ENCODE peak calls at places on chromosomes 16 and 17, in four cellular contexts. One of them, this sample, is unnamed. For H3K27me3, the result is how much of the 10 kb centered on the place peaks cover.

GRCh38 chr17:61551255-61551742 is 39.7 kb downstream of the NACA2 start:
- DNase-seq in HepG2: peak
- DNase-seq in GM12878: no peak
- DNase-seq in HL-60: no peak
- DNase-seq in this sample: peak

GRCh38 chr17:703081-703875 is 11.4 kb downstream of the VPS53 start:
- DNase-seq in HL-60: no peak
- DNase-seq in GM12878: no peak
- DNase-seq in HepG2: no peak
- DNase-seq in this sample: no peak

GRCh38 chr16:74771656-74772315 is 2.8 kb downstream of the FA2H start:
- DNase-seq in HL-60: no peak
- DNase-seq in HepG2: no peak
- DNase-seq in GM12878: peak
- DNase-seq in this sample: no peak

GRCh38 chr17:43377056-43377810 is 21.6 kb upstream of the ARL4D start:
- DNase-seq in GM12878: no peak
- DNase-seq in HL-60: no peak
- DNase-seq in HepG2: no peak
- DNase-seq in this sample: no peak

GRCh38 chr16:58105619-58106018 is 23.6 kb downstream of the CFAP20 start:
- DNase-seq in HepG2: no peak
- DNase-seq in GM12878: no peak
- DNase-seq in HL-60: no peak
- DNase-seq in this sample: no peak

GRCh38 chr16:51418258-51418657 is 267.2 kb upstream of the SALL1 start:
- DNase-seq in HL-60: no peak
- DNase-seq in GM12878: no peak
- DNase-seq in HepG2: no peak
- DNase-seq in this sample: no peak

GRCh38 chr16:70746040-70746707 is 54.8 kb downstream of the VAC14 start:
- DNase-seq in HepG2: peak
- DNase-seq in HL-60: peak
- DNase-seq in GM12878: no peak
- DNase-seq in this sample: peak

GRCh38 chr16:6218855-6219254 is 1113.8 kb upstream of the RBFOX1 start:
- DNase-seq in GM12878: no peak
- DNase-seq in HepG2: no peak
- DNase-seq in HL-60: no peak
- DNase-seq in this sample: no peak

GRCh38 chr16:85757341-85757822 is 6.5 kb upstream of the C16orf74 start:
- DNase-seq in HL-60: no peak
- DNase-seq in HepG2: no peak
- DNase-seq in GM12878: peak
- DNase-seq in this sample: no peak

GRCh38 chr17:15966879-15967248 is 21.9 kb downstream of the ADORA2B start:
- DNase-seq in HL-60: peak
- DNase-seq in GM12878: no peak
- DNase-seq in HepG2: peak
- DNase-seq in this sample: peak

GRCh38 chr16:86508947-86509758 is 1.2 kb upstream of the FOXF1 start:
- DNase-seq in HL-60: no peak
- DNase-seq in HepG2: no peak
- DNase-seq in GM12878: no peak
- DNase-seq in this sample: no peak

GRCh38 chr16:637081-638018 is 1.2 kb upstream of the METTL26 start:
- DNase-seq in HL-60: peak
- DNase-seq in HepG2: peak
- DNase-seq in GM12878: no peak
- DNase-seq in this sample: peak

GRCh38 chr16:50323335-50324011 is 45.3 kb downstream of the BRD7 start:
- DNase-seq in HepG2: peak
- DNase-seq in GM12878: no peak
- DNase-seq in HL-60: peak
- DNase-seq in this sample: peak

GRCh38 chr17:77164483-77165030 is 23.8 kb downstream of the SEC14L1 start:
- DNase-seq in HL-60: no peak
- DNase-seq in GM12878: no peak
- DNase-seq in HepG2: peak
- DNase-seq in this sample: no peak

GRCh38 chr17:79698086-79698690 is 32.6 kb upstream of the ENPP7 start:
- DNase-seq in GM12878: no peak
- DNase-seq in HepG2: no peak
- DNase-seq in HL-60: no peak
- DNase-seq in this sample: no peak

GRCh38 chr17:27244481-27245223 is 49.3 kb upstream of the WSB1 start:
- DNase-seq in HL-60: peak
- DNase-seq in HepG2: peak
- DNase-seq in GM12878: no peak
- DNase-seq in this sample: no peak

GRCh38 chr17:40727447-40728231 is 24.1 kb upstream of the KRT24 start:
- DNase-seq in HL-60: no peak
- DNase-seq in GM12878: peak
- DNase-seq in HepG2: no peak
- DNase-seq in this sample: no peak

GRCh38 chr16:913817-914440 is 56.9 kb downstream of the LMF1 start:
- DNase-seq in GM12878: no peak
- DNase-seq in HL-60: no peak
- DNase-seq in HepG2: no peak
- DNase-seq in this sample: no peak

GRCh38 chr16:67248401-67249177 is at the start of gene SLC9A5:
- DNase-seq in GM12878: no peak
- DNase-seq in HepG2: no peak
- DNase-seq in HL-60: no peak
- DNase-seq in this sample: peak

GRCh38 chr16:57012353-57012752 is 23.0 kb downstream of the NLRC5 start:
- DNase-seq in HL-60: no peak
- DNase-seq in GM12878: no peak
- DNase-seq in HepG2: no peak
- DNase-seq in this sample: no peak

GRCh38 chr16:83515395-83515794 is 292.4 kb upstream of the HSBP1 start:
- DNase-seq in HepG2: no peak
- DNase-seq in HL-60: no peak
- DNase-seq in GM12878: no peak
- DNase-seq in this sample: no peak

GRCh38 chr17:15184872-15185624 is 80.1 kb downstream of the PMP22 start:
- DNase-seq in HL-60: no peak
- DNase-seq in HepG2: no peak
- DNase-seq in GM12878: no peak
- DNase-seq in this sample: peak

GRCh38 chr17:75679706-75680201 is 12.6 kb downstream of the SAP30BP start:
- DNase-seq in HL-60: no peak
- DNase-seq in GM12878: no peak
- DNase-seq in HepG2: no peak
- DNase-seq in this sample: no peak

DNA sequence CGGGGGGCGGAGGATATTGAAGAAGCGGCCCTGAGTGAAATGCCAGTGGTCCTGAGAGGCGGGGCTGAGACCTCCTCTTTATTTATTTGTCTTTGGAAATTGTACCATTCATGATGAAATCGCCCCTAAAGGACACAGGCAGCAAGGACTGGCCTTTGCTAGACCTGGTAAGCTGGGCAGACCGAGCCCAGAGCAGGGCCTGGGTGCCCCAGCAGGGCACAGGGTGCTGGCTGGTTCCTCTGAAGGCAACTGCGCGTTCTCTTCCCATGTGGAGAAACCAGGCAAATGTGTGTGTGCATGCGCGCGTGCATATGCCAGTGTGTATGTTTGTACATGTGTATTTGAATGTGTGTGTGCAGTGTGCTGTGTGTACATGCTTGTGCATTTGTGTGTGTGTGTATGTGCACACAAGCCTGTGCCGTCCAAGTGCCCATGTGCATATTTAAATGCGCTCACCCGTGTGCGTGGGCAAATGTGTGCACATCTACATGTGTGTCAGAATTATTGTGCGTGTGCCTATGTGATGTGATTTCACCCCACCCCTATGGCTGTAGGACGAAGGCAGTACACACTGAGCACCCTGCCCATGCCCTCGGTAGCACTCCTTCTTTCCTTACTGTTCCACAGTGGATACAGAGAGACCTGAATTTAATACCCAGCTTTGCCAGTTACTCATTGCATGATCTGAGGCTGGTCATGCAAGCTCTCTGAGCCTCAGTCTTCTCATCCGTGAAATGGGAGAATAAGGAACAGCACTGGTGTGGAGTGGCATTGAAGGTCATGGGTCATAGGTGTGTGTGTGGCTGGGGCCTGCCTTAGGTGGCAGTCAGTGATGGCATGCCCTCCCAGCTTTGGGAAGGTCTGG is 105.2 kb downstream of the CMIP start:
- DNase-seq in GM12878: no peak
- DNase-seq in HL-60: no peak
- DNase-seq in HepG2: no peak
- DNase-seq in this sample: no peak
- TF ChIP-seq GABPA in GM12878: no peak
- TF ChIP-seq GABPA in HL-60: no peak
- TF ChIP-seq GABPA in HepG2: no peak
- TF ChIP-seq GABPA in this sample: no peak

GRCh38 chr17:71878998-71879397 is 241.8 kb upstream of the SOX9 start:
- DNase-seq in HL-60: no peak
- DNase-seq in HepG2: no peak
- DNase-seq in GM12878: no peak
- DNase-seq in this sample: no peak

GRCh38 chr17:71878271-71878670 is 242.5 kb upstream of the SOX9 start:
- DNase-seq in HepG2: no peak
- DNase-seq in HL-60: no peak
- DNase-seq in GM12878: no peak
- DNase-seq in this sample: no peak

GRCh38 chr17:71883845-71884244 is 237.0 kb upstream of the SOX9 start:
- DNase-seq in HepG2: no peak
- DNase-seq in GM12878: no peak
- DNase-seq in HL-60: no peak
- DNase-seq in this sample: no peak

GRCh38 chr17:71885662-71886061 is 235.2 kb upstream of the SOX9 start:
- DNase-seq in GM12878: no peak
- DNase-seq in HL-60: no peak
- DNase-seq in HepG2: no peak
- DNase-seq in this sample: no peak

DNA sequence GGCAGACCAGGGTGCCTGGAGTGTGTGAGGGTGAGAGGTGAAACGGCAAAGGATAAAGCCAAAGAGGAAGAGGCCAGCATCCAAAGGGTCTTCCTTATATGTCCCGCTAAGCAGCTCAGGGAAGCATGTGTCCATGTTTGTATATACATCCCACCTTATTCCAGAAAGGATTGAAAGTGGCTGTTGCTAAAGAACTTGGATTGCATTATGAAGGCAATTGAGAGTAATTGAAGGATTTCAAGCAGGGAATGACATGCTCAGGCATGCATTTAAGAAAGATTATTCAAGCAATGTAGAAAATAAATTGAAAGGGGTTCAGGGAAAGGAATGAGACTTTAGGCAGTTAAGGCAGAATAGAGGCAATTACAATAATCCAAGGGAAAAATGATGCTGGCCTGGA is 237.6 kb upstream of the SOX9 start:
- DNase-seq in HL-60: no peak
- DNase-seq in HepG2: no peak
- DNase-seq in GM12878: no peak
- DNase-seq in this sample: no peak
- H3K27me3 ChIP-seq in HL-60: under half
- H3K27me3 ChIP-seq in HepG2: under half
- H3K27me3 ChIP-seq in GM12878: under half
- H3K27me3 ChIP-seq in this sample: under half

DNA sequence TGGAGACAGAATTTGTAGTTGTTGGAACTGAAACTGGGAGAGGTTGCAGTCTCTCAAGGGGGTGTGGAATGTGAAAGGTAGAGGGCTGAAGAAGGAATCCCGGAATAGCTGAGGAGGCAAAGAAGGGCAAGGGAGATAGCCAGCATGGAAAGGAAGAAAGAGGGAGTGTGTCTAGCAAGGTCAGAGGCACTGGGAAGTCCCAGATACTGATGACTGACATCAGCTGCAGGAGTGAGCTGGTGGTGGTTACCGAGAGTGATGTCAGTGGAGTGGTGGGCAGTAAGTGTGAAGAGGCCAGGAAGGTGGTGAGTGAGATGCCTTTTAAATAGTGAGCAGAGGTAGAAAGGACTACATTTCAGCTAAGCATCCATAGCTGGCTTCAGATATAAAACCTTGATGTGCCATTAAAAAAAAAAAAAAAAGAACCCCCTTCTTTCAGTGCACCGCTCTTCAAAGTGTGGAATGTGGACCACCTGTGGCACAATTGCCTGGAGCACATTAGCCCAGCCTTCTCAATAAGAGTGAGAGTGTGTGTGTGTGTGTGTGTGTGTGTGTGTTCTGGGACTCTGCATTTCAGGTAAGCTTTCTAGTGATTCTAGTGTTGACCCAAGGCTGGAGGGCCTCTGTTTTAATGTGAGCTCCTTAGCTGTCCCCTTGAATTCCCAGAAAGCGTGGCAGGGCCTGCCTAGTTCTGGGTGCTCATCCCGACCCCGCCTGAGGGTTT is 8.5 kb downstream of the PRMT7 start:
- DNase-seq in HL-60: no peak
- DNase-seq in HepG2: no peak
- DNase-seq in GM12878: no peak
- DNase-seq in this sample: no peak
- TF ChIP-seq GABPA in HL-60: no peak
- TF ChIP-seq GABPA in HepG2: no peak
- TF ChIP-seq GABPA in GM12878: no peak
- TF ChIP-seq GABPA in this sample: no peak

DNA sequence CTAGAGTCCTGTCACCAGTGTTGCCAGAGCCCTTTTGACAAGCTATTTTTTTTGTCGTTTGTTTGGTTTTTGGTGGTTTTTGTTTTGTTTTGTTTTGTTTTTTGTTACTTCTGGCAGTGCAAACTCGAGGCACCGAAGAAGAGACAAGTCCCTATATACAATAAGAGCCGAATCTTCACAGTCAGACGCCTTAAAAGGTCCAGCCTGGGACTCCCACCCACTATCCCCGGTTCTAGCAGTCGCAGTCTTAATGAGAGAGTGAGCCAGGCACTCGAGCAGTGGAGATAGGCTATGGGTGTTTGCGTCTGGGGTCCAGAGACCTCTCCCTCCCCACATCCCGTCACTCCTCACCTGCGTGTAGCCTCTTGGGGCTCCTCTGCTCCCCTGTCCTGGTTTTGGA is 1.9 kb downstream of the OR1F1 start:
- DNase-seq in GM12878: no peak
- DNase-seq in HepG2: no peak
- DNase-seq in HL-60: no peak
- DNase-seq in this sample: no peak
- H3K27me3 ChIP-seq in GM12878: under half
- H3K27me3 ChIP-seq in HepG2: under half
- H3K27me3 ChIP-seq in HL-60: under half
- H3K27me3 ChIP-seq in this sample: under half

DNA sequence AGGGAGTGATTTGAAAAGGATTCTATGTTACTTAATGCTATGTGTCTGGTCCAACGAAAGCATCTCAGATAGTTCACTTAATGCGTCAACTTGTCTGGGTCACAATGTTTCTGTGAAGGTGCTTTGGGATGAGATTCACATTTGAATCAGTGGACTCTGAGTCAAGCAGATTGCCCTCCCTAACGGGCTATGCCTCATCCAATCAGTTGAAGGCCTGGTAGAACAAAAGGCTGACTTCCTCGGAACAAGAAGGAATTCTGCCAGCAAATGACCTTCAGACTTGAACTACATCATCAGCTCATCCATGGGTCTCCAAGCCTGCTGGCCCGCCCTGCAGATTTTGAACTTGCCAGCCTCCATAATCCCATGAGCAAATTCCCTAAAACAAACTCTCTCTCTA is 15.2 kb downstream of the EMP2 start:
- DNase-seq in GM12878: no peak
- DNase-seq in HL-60: no peak
- DNase-seq in HepG2: peak
- DNase-seq in this sample: no peak
- TF ChIP-seq GABPA in GM12878: no peak
- TF ChIP-seq GABPA in HL-60: no peak
- TF ChIP-seq GABPA in HepG2: no peak
- TF ChIP-seq GABPA in this sample: no peak

GRCh38 chr17:73998246-73999220 is 204.9 kb upstream of the RPL38 start:
- DNase-seq in GM12878: no peak
- DNase-seq in HL-60: peak
- DNase-seq in HepG2: peak
- DNase-seq in this sample: peak
- H3K27me3 ChIP-seq in GM12878: under half
- H3K27me3 ChIP-seq in HL-60: under half
- H3K27me3 ChIP-seq in HepG2: under half
- H3K27me3 ChIP-seq in this sample: under half